ENCODE peak calls at places on chromosomes 2 and 18, in eight cellular contexts. B is epithelial cell of esophagus, M is astrocyte of the cerebellum, S is adrenal gland, J is heart left ventricle, Q is body of pancreas, I is RWPE2, E is spleen. F is an unnamed sample.

GRCh38 chr2:105188343-105188742 is 53.2 kb upstream of the GPR45 start:
- DNase-seq in B (no peak), M (no peak), S (no peak), J (no peak), Q (no peak), I (no peak), E (no peak), F (peak)

GRCh38 chr2:86337235-86338099 is at the start of gene REEP1:
- DNase-seq in B (peak), M (no peak), S (no peak), J (peak), Q (peak), I (no peak), E (no peak), F (no peak)

GRCh38 chr2:173264603-173265366 is 89.9 kb upstream of the CDCA7 start:
- DNase-seq in B (no peak), M (no peak), S (peak), J (peak), Q (no peak), I (no peak), E (peak), F (peak)

GRCh38 chr2:44751754-44752479 is 189.6 kb upstream of the SIX3 start:
- DNase-seq in B (no peak), M (no peak), S (no peak), J (no peak), Q (no peak), I (no peak), E (no peak), F (no peak)

GRCh38 chr2:178296394-178297090 is 102.2 kb downstream of the OSBPL6 start:
- DNase-seq in B (no peak), M (no peak), S (no peak), J (no peak), Q (no peak), I (no peak), E (no peak), F (no peak)

GRCh38 chr2:240875228-240876034 is 6.8 kb downstream of the AGXT start:
- DNase-seq in B (no peak), M (no peak), S (no peak), J (no peak), Q (no peak), I (peak), E (peak), F (no peak)

GRCh38 chr18:79519751-79520472 is 124.2 kb downstream of the NFATC1 start:
- DNase-seq in B (no peak), M (no peak), S (no peak), J (no peak), Q (no peak), I (peak), E (peak), F (no peak)

GRCh38 chr2:226868331-226868730 is 32.5 kb downstream of the RHBDD1 start:
- DNase-seq in B (no peak), M (no peak), S (no peak), J (no peak), Q (no peak), I (no peak), E (no peak), F (no peak)

GRCh38 chr2:229174794-229175529 is 96.1 kb downstream of the PID1 start:
- DNase-seq in B (peak), M (no peak), S (peak), J (no peak), Q (peak), I (no peak), E (no peak), F (no peak)

GRCh38 chr2:25926913-25927312 is 48.6 kb upstream of the ASXL2 start:
- DNase-seq in B (no peak), M (no peak), S (no peak), J (no peak), Q (no peak), I (no peak), E (no peak), F (no peak)

GRCh38 chr2:11562011-11562410 is 28.2 kb downstream of the GREB1 start:
- DNase-seq in B (peak), M (no peak), S (peak), J (no peak), Q (no peak), I (peak), E (no peak), F (no peak)

GRCh38 chr2:27220091-27220490 is 2.9 kb downstream of the CAD start:
- DNase-seq in B (no peak), M (no peak), S (no peak), J (no peak), Q (no peak), I (no peak), E (no peak), F (no peak)

GRCh38 chr2:27218614-27219013 is 1.4 kb downstream of the CAD start:
- DNase-seq in B (no peak), M (no peak), S (no peak), J (no peak), Q (no peak), I (no peak), E (no peak), F (no peak)

GRCh38 chr2:27217173-27218121 is at the start of gene CAD:
- DNase-seq in B (peak), M (peak), S (peak), J (peak), Q (peak), I (no peak), E (peak), F (peak)

GRCh38 chr2:27214936-27215335 is 2.2 kb upstream of the CAD start:
- DNase-seq in B (no peak), M (no peak), S (no peak), J (no peak), Q (no peak), I (no peak), E (no peak), F (no peak)

GRCh38 chr2:27216416-27217137 is 592 bp upstream of the CAD start:
- DNase-seq in B (no peak), M (no peak), S (no peak), J (no peak), Q (no peak), I (no peak), E (peak), F (no peak)
- H3K4me3 ChIP-seq in B (peak), M (peak), S (peak), J (peak), Q (peak), I (peak), E (peak), F (peak)

GRCh38 chr18:31553800-31554199 is 37.9 kb upstream of the TTR start:
- DNase-seq in B (peak), M (no peak), S (no peak), J (no peak), Q (no peak), I (no peak), E (no peak), F (no peak)
- TF ChIP-seq CTCF in B (peak), M (peak), S (no peak), J (no peak), Q (no peak), I (peak), E (no peak), F (peak)

GRCh38 chr2:144511945-144512344 is 8.0 kb downstream of the ZEB2 start:
- DNase-seq in B (no peak), M (no peak), S (no peak), J (no peak), Q (no peak), I (no peak), E (no peak), F (no peak)

GRCh38 chr2:144511222-144511855 is 8.6 kb downstream of the ZEB2 start:
- DNase-seq in B (no peak), M (no peak), S (no peak), J (no peak), Q (no peak), I (no peak), E (no peak), F (no peak)

GRCh38 chr2:144509548-144510205 is 10.2 kb downstream of the ZEB2 start:
- DNase-seq in B (no peak), M (no peak), S (no peak), J (no peak), Q (no peak), I (no peak), E (no peak), F (no peak)

GRCh38 chr2:144509001-144509545 is 10.8 kb downstream of the ZEB2 start:
- DNase-seq in B (no peak), M (no peak), S (no peak), J (no peak), Q (no peak), I (no peak), E (no peak), F (no peak)

DNA sequence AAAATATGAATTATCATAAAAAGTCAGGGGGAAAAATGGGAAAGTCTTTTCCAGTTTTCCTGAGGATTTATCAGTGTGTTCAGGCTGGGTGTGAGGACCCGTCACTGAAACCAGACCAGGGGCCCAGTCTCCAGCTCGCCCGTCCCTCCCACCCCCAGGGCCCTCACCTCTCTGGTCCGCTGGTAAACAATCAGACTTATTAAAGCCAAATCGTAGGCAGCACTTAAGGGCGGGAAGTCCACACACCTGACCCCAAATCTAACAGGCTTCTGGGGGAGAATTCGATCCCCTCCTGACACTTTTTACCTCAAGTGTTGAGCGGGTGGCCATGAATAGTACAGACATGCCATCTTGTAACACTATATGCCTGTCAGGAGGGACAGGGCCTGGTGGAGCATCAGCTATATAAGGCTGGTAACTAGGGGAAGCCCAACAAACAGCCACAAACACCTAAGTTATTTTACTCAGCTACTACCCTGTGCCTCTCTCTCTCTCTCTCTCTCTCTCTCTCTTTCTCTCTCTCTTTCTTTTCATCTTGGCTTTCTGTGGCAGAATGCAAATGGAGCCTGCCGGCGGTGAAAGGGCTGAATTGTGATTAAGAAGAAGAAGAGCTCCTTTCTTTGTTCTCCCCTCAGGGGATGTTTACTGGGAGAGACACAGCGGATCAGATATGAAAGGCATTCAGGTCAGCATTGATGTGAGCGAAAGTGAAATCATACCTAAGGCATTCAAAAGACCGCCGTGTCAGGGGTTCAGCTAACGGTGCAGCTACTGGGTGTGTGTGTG is 9.5 kb downstream of the ZEB2 start:
- DNase-seq in B (peak), M (no peak), S (no peak), J (peak), Q (no peak), I (no peak), E (no peak), F (no peak)
- H3K4me3 ChIP-seq in B (no peak), M (peak), S (peak), J (peak), Q (no peak), I (no peak), E (no peak), F (peak)

GRCh38 chr2:238974510-238975166 is 126.8 kb downstream of the TWIST2 start:
- DNase-seq in B (peak), M (peak), S (peak), J (no peak), Q (no peak), I (no peak), E (no peak), F (no peak)
- TF ChIP-seq CTCF in B (peak), M (peak), S (no peak), J (no peak), Q (no peak), I (peak), E (no peak), F (no peak)

GRCh38 chr2:3533836-3534235 is 14.5 kb upstream of the ADI1 start:
- DNase-seq in B (no peak), M (no peak), S (no peak), J (peak), Q (no peak), I (no peak), E (no peak), F (no peak)

GRCh38 chr2:3534251-3534814 is 15.0 kb upstream of the ADI1 start:
- DNase-seq in B (no peak), M (no peak), S (no peak), J (no peak), Q (no peak), I (no peak), E (no peak), F (no peak)

GRCh38 chr2:3536682-3537632 is 17.6 kb upstream of the ADI1 start:
- DNase-seq in B (peak), M (no peak), S (peak), J (peak), Q (peak), I (no peak), E (peak), F (no peak)

GRCh38 chr2:3535467-3535793 is 16.1 kb upstream of the ADI1 start:
- DNase-seq in B (no peak), M (no peak), S (no peak), J (no peak), Q (no peak), I (no peak), E (no peak), F (no peak)

GRCh38 chr2:3535794-3536681 is 16.7 kb upstream of the ADI1 start:
- DNase-seq in B (peak), M (peak), S (peak), J (peak), Q (peak), I (peak), E (peak), F (no peak)
- H3K4me3 ChIP-seq in B (peak), M (peak), S (peak), J (peak), Q (no peak), I (no peak), E (peak), F (no peak)

GRCh38 chr18:55007582-55007981 is 48.3 kb upstream of the CCDC68 start:
- DNase-seq in B (no peak), M (no peak), S (no peak), J (no peak), Q (no peak), I (no peak), E (no peak), F (no peak)

GRCh38 chr18:55002261-55002660 is 43.0 kb upstream of the CCDC68 start:
- DNase-seq in B (no peak), M (no peak), S (no peak), J (no peak), Q (no peak), I (no peak), E (no peak), F (no peak)

GRCh38 chr18:55001625-55002024 is 42.4 kb upstream of the CCDC68 start:
- DNase-seq in B (peak), M (no peak), S (no peak), J (no peak), Q (no peak), I (no peak), E (no peak), F (no peak)

GRCh38 chr18:55000529-55000928 is 41.3 kb upstream of the CCDC68 start:
- DNase-seq in B (no peak), M (no peak), S (no peak), J (no peak), Q (no peak), I (no peak), E (no peak), F (no peak)

DNA sequence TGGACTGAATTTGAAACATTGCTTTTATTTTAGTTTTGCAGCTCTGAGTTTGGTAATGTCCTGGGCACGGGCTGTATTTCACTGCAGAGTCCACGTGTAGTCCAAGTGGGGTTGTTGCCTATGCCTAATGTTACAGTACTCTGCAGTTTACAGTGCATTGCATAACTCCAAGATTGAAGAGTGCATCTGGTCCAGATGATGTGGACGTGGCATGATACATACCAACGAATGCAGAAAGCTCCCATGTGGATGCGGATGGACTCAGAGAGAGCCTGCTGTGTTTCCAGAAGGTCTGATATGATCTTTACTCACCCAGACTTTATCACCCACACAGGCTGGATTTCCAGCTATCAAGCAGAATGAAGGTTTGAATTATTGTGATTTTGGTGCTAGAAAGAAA is 44.4 kb upstream of the CCDC68 start:
- DNase-seq in B (no peak), M (no peak), S (no peak), J (no peak), Q (no peak), I (no peak), E (no peak), F (no peak)
- TF ChIP-seq CTCF in B (no peak), M (no peak), S (no peak), J (no peak), Q (no peak), I (no peak), E (no peak), F (no peak)

GRCh38 chr2:170577356-170577755 is 137.8 kb upstream of the SP5 start:
- DNase-seq in B (no peak), M (no peak), S (no peak), J (no peak), Q (no peak), I (no peak), E (no peak), F (no peak)
- H3K4me3 ChIP-seq in B (no peak), M (no peak), S (no peak), J (no peak), Q (no peak), I (no peak), E (no peak), F (no peak)

F was measured in GM12864.